ENCODE peak calls at places on chromosomes 4 and X, in eight cellular contexts. T is suprapubic skin, E is left ventricle myocardium inferior, L is psoas muscle, O is ovary, K is thyroid gland, B is prostate gland, W is H9. P is an unnamed sample.
A peak's percentile ranks its signal among the peaks of the same experiment; 100 is the strongest.

GRCh38 chr4:180434131-180434895 is 1808.9 kb upstream of the TENM3 start:
- DNase-seq in T (no peak), E (no peak), L (no peak), O (no peak), K (no peak), B (no peak), W (no peak), P (no peak)

GRCh38 chr4:66640216-66640615 is 905.1 kb downstream of the CENPC start:
- DNase-seq in T (no peak), E (no peak), L (no peak), O (no peak), K (no peak), B (no peak), W (no peak), P (no peak)

GRCh38 chr4:106256190-106256589 is 59.8 kb downstream of the TBCK start:
- DNase-seq in T (no peak), E (no peak), L (no peak), O (no peak), K (no peak), B (no peak), W (no peak), P (no peak)

GRCh38 chr4:153465145-153465544 is 1.0 kb upstream of the TMEM131L start:
- DNase-seq in T (no peak), E (no peak), L (no peak), O (no peak), K (no peak), B (no peak), W (no peak), P (peak; percentile 15)

GRCh38 chr4:147309434-147309833 is 171.5 kb upstream of the EDNRA start:
- DNase-seq in T (no peak), E (no peak), L (no peak), O (no peak), K (peak; percentile 25), B (no peak), W (no peak), P (no peak)

GRCh38 chr4:151231915-151232595 is 44.9 kb upstream of the PRSS48 start:
- DNase-seq in T (no peak), E (no peak), L (no peak), O (no peak), K (no peak), B (no peak), W (no peak), P (no peak)

GRCh38 chrX:40153335-40154221 is 55.8 kb upstream of the BCOR start:
- DNase-seq in T (no peak), E (peak; percentile 49), L (peak; percentile 48), O (peak; percentile 71), K (peak; percentile 48), B (no peak), W (peak; percentile 61), P (peak; percentile 70)

GRCh38 chrX:39201305-39201990 is 400.2 kb downstream of the MID1IP1 start:
- DNase-seq in T (no peak), E (no peak), L (no peak), O (no peak), K (no peak), B (no peak), W (no peak), P (no peak)

GRCh38 chrX:103063918-103064434 is at the start of gene BEX1:
- DNase-seq in T (no peak), E (no peak), L (no peak), O (peak; percentile 76), K (peak; percentile 64), B (peak; percentile 6), W (peak; percentile 83), P (peak; percentile 75)

GRCh38 chr4:122668241-122668640 is 47.4 kb upstream of the IL21 start:
- DNase-seq in T (no peak), E (no peak), L (no peak), O (no peak), K (no peak), B (no peak), W (no peak), P (no peak)

GRCh38 chrX:47898024-47898423 is 61.3 kb downstream of the ZNF81 start:
- DNase-seq in T (no peak), E (no peak), L (no peak), O (no peak), K (no peak), B (no peak), W (no peak), P (no peak)

GRCh38 chrX:130245441-130245840 is 23.3 kb downstream of the ZNF280C start:
- DNase-seq in T (no peak), E (no peak), L (no peak), O (no peak), K (no peak), B (no peak), W (no peak), P (no peak)

GRCh38 chrX:3428762-3429161 is 82.3 kb upstream of the MXRA5 start:
- DNase-seq in T (no peak), E (no peak), L (no peak), O (no peak), K (no peak), B (no peak), W (no peak), P (no peak)

GRCh38 chr4:39526810-39527295 is 386 bp downstream of the UGDH start:
- DNase-seq in T (no peak), E (no peak), L (no peak), O (no peak), K (no peak), B (no peak), W (no peak), P (no peak)

GRCh38 chr4:138111462-138112000 is 130.6 kb downstream of the SLC7A11 start:
- DNase-seq in T (no peak), E (no peak), L (no peak), O (no peak), K (no peak), B (no peak), W (peak; percentile 54), P (no peak)

GRCh38 chr4:115113382-115114106 is at the start of gene NDST4:
- DNase-seq in T (no peak), E (no peak), L (no peak), O (no peak), K (peak; percentile 11), B (peak; percentile 6), W (no peak), P (peak; percentile 98)

GRCh38 chr4:138751290-138751689 is 264.3 kb upstream of the NOCT start:
- DNase-seq in T (no peak), E (no peak), L (no peak), O (no peak), K (no peak), B (no peak), W (no peak), P (peak; percentile 47)

GRCh38 chr4:111494471-111494870 is 650.8 kb upstream of the FAM241A start:
- DNase-seq in T (no peak), E (no peak), L (no peak), O (no peak), K (no peak), B (no peak), W (no peak), P (no peak)

GRCh38 chr4:6892190-6892908 is 17.3 kb upstream of the TBC1D14 start:
- DNase-seq in T (no peak), E (peak; percentile 45), L (peak; percentile 58), O (no peak), K (peak; percentile 37), B (peak; percentile 36), W (peak; percentile 74), P (no peak)

GRCh38 chr4:108834167-108834566 is 71.3 kb upstream of the ETNPPL start:
- DNase-seq in T (no peak), E (no peak), L (no peak), O (no peak), K (no peak), B (no peak), W (no peak), P (peak; percentile 64)

GRCh38 chr4:108830509-108831244 is 67.8 kb upstream of the ETNPPL start:
- DNase-seq in T (no peak), E (peak; percentile 64), L (peak; percentile 33), O (no peak), K (peak; percentile 83), B (no peak), W (no peak), P (peak; percentile 89)

GRCh38 chr4:108829981-108830492 is 67.2 kb upstream of the ETNPPL start:
- DNase-seq in T (no peak), E (no peak), L (no peak), O (no peak), K (no peak), B (no peak), W (no peak), P (no peak)

GRCh38 chr4:108834787-108835384 is 72.0 kb upstream of the ETNPPL start:
- DNase-seq in T (no peak), E (no peak), L (no peak), O (no peak), K (no peak), B (no peak), W (no peak), P (peak; percentile 75)

GRCh38 chr4:108833041-108833440 is 70.2 kb upstream of the ETNPPL start:
- DNase-seq in T (no peak), E (no peak), L (no peak), O (no peak), K (no peak), B (no peak), W (no peak), P (peak; percentile 64)
- TF ChIP-seq CTCF in T (no peak), E (no peak), L (no peak), O (no peak), K (no peak), B (no peak), W (peak; percentile 32), P (peak; percentile 13)

GRCh38 chr4:74110670-74111069 is 11.7 kb upstream of the CXCL2 start:
- DNase-seq in T (no peak), E (no peak), L (no peak), O (no peak), K (no peak), B (no peak), W (no peak), P (no peak)

GRCh38 chr4:74109116-74109791 is 10.3 kb upstream of the CXCL2 start:
- DNase-seq in T (peak; percentile 68), E (peak; percentile 29), L (peak; percentile 41), O (no peak), K (peak; percentile 47), B (no peak), W (peak; percentile 62), P (peak; percentile 4)

GRCh38 chr4:74105656-74106275 is 6.8 kb upstream of the CXCL2 start:
- DNase-seq in T (no peak), E (no peak), L (peak; percentile 19), O (no peak), K (no peak), B (no peak), W (no peak), P (no peak)

GRCh38 chr4:74109894-74110605 is 11.1 kb upstream of the CXCL2 start:
- DNase-seq in T (no peak), E (no peak), L (no peak), O (no peak), K (no peak), B (no peak), W (no peak), P (no peak)

GRCh38 chr4:74108457-74109115 is 9.6 kb upstream of the CXCL2 start:
- DNase-seq in T (no peak), E (no peak), L (no peak), O (no peak), K (no peak), B (no peak), W (no peak), P (peak; percentile 55)
- H3K4me1 ChIP-seq in T (peaks cover 37% of the 10 kb centered on the region), E (peaks cover 65% of the 10 kb centered on the region), L (peaks cover 11% of the 10 kb centered on the region), O (no peaks in the 10 kb centered on the region), K (peaks cover 39% of the 10 kb centered on the region), B (no peaks in the 10 kb centered on the region), W (no peaks in the 10 kb centered on the region), P (peaks cover 15% of the 10 kb centered on the region)

GRCh38 chrX:105758784-105759183 is 63.6 kb upstream of the NRK start:
- DNase-seq in T (no peak), E (no peak), L (no peak), O (no peak), K (no peak), B (no peak), W (no peak), P (no peak)
- TF ChIP-seq CTCF in T (no peak), E (no peak), L (no peak), O (no peak), K (no peak), B (no peak), W (no peak), P (no peak)

GRCh38 chr4:179027569-179027968 is 1585.3 kb upstream of the AGA start:
- DNase-seq in T (no peak), E (no peak), L (no peak), O (no peak), K (no peak), B (no peak), W (no peak), P (no peak)
- H3K4me1 ChIP-seq in T (no peaks in the 10 kb centered on the region), E (no peaks in the 10 kb centered on the region), L (no peaks in the 10 kb centered on the region), O (no peaks in the 10 kb centered on the region), K (no peaks in the 10 kb centered on the region), B (no peaks in the 10 kb centered on the region), W (no peaks in the 10 kb centered on the region), P (no peaks in the 10 kb centered on the region)